ENCODE peak calls at places on chromosomes 5 and 9, in five cellular contexts. F, E, J, L and B are unnamed samples.

GRCh38 chr9:71762900-71763653 is 5.2 kb downstream of the CEMIP2 start:
- DNase-seq in E (no peak), J (peak; percentile 71), F (no peak), L (peak; percentile 93), B (peak; percentile 47)

GRCh38 chr9:117247271-117247670 is 167.6 kb downstream of the ASTN2 start:
- DNase-seq in E (no peak), L (peak; percentile 18), F (no peak), J (peak; percentile 28), B (peak; percentile 52)

GRCh38 chr5:117665121-117665520 is 1090.5 kb upstream of the SEMA6A start:
- DNase-seq in F (no peak), J (no peak), E (no peak), L (no peak), B (no peak)

GRCh38 chr5:154962494-154962893 is 21.6 kb downstream of the MRPL22 start:
- DNase-seq in F (no peak), J (no peak), L (peak; percentile 52), E (no peak), B (peak; percentile 74)

GRCh38 chr5:173094012-173094661 is 38.0 kb downstream of the CREBRF start:
- DNase-seq in F (no peak), J (no peak), E (no peak), L (no peak), B (no peak)

GRCh38 chr5:59768204-59769040 is 125.1 kb downstream of the PDE4D start:
- DNase-seq in L (peak; percentile 38), F (no peak), E (peak; percentile 66), J (no peak), B (no peak)

GRCh38 chr9:73213300-73213699 is 61.6 kb downstream of the ANXA1 start:
- DNase-seq in F (no peak), J (no peak), E (no peak), L (no peak), B (no peak)

GRCh38 chr9:137018761-137019559 is 9.1 kb downstream of the ABCA2 start:
- DNase-seq in E (no peak), F (no peak), J (no peak), L (no peak), B (no peak)

GRCh38 chr5:155189981-155190380 is 176.4 kb downstream of the KIF4B start:
- DNase-seq in L (no peak), J (no peak), F (no peak), E (no peak), B (peak; percentile 1)

GRCh38 chr5:123176224-123176937 is 87.3 kb downstream of the PRDM6 start:
- DNase-seq in J (no peak), F (no peak), E (no peak), L (no peak), B (no peak)

GRCh38 chr5:114266374-114266773 is 95.5 kb upstream of the KCNN2 start:
- DNase-seq in E (no peak), F (no peak), J (no peak), L (peak; percentile 1), B (no peak)